ENCODE peak calls at places on chromosome 7, in five cellular contexts. K is CD4-positive, CD25-positive, alpha-beta regulatory T cell; P is NT2/D1; X is cardiac muscle cell; B is A673. C is an unnamed sample.
A peak's percentile ranks its signal among the peaks of the same experiment; 100 is the strongest.

GRCh38 chr7:121019018-121019417 is 30.5 kb downstream of the CPED1 start:
- DNase-seq in K (no peak), P (no peak), X (no peak), B (peak; percentile 18), C (peak; percentile 76)

GRCh38 chr7:50667338-50667737 is 102.1 kb upstream of the DDC start:
- DNase-seq in K (no peak), P (no peak), X (no peak), B (no peak), C (no peak)

GRCh38 chr7:100053201-100053600 is 3.6 kb downstream of the ZSCAN21 start:
- DNase-seq in K (peak; percentile 46), P (no peak), X (peak; percentile 35), B (peak; percentile 71), C (peak; percentile 33)

GRCh38 chr7:127153315-127153714 is 99.4 kb downstream of the GRM8 start:
- DNase-seq in K (no peak), P (no peak), X (no peak), B (no peak), C (no peak)

GRCh38 chr7:127789031-127789430 is 137.0 kb downstream of the SND1 start:
- DNase-seq in K (no peak), P (no peak), X (no peak), B (no peak), C (no peak)

GRCh38 chr7:22435720-22436119 is 64.3 kb downstream of the STEAP1B start:
- DNase-seq in K (no peak), P (no peak), X (no peak), B (no peak), C (no peak)

GRCh38 chr7:41193738-41194287 is 509.1 kb downstream of the INHBA start:
- DNase-seq in K (no peak), P (no peak), X (no peak), B (no peak), C (no peak)

GRCh38 chr7:17599733-17600685 is 301.6 kb downstream of the AHR start:
- DNase-seq in K (no peak), P (no peak), X (no peak), B (peak; percentile 64), C (peak; percentile 97)

GRCh38 chr7:87028636-87029035 is 30.8 kb downstream of the ELAPOR2 start:
- DNase-seq in K (no peak), P (no peak), X (no peak), B (no peak), C (no peak)

GRCh38 chr7:141227454-141227853 is 153.6 kb downstream of the TMEM178B start:
- DNase-seq in K (no peak), P (no peak), X (no peak), B (no peak), C (no peak)

GRCh38 chr7:73770002-73770859 is at the start of gene CLDN3:
- DNase-seq in K (peak; percentile 15), P (peak; percentile 49), X (peak; percentile 76), B (no peak), C (no peak)
- H3K4me3 ChIP-seq in K (no peak within 1 kb of the TSS), P (peak within 1 kb of the TSS; percentile 49), X (peak within 1 kb of the TSS; percentile 39), B (peak within 1 kb of the TSS; percentile 36), C (peak within 1 kb of the TSS; percentile 15)

GRCh38 chr7:130913721-130914588 is 179.9 kb upstream of the KLF14 start:
- DNase-seq in K (no peak), P (no peak), X (no peak), B (peak; percentile 13), C (no peak)
- H3K4me3 ChIP-seq in K (peak overlapping the region; percentile 100), P (no peak overlapping the region), X (no peak overlapping the region), B (peak overlapping the region; percentile 60), C (peak overlapping the region; percentile 61)

GRCh38 chr7:106110238-106110560 is 1.9 kb downstream of the SYPL1 start:
- DNase-seq in K (no peak), P (no peak), X (no peak), B (peak; percentile 20), C (no peak)
- H3K4me3 ChIP-seq in K (peak overlapping the region; percentile 87), P (no peak overlapping the region), X (peak overlapping the region; percentile 62), B (peak overlapping the region; percentile 88), C (no peak overlapping the region)

GRCh38 chr7:125257617-125258016 is 328.0 kb upstream of the POT1 start:
- DNase-seq in K (no peak), P (no peak), X (no peak), B (no peak), C (no peak)
- H3K4me3 ChIP-seq in K (no peak overlapping the region), P (no peak overlapping the region), X (no peak overlapping the region), B (no peak overlapping the region), C (no peak overlapping the region)